ENCODE peak calls at places on chromosomes 3 and 15, in nine cellular contexts. One of them, this sample, is unnamed.
A peak's percentile ranks its signal among the peaks of the same experiment; 100 is the strongest.

GRCh38 chr3:16122155-16122554 is 52.3 kb upstream of the GALNT15 start:
- DNase-seq in H9: no peak
- DNase-seq in RWPE1: no peak
- DNase-seq in coronary artery: no peak
- DNase-seq in SW480: no peak
- DNase-seq in iris pigment epithelial cell: no peak
- DNase-seq in stimulated activated CD4-positive, alpha-beta T cell treated with anti-CD3 and anti-CD28 coated beads, Interleukin-1b, Interleukin-23, amount 100 ng/mL, for 24 hours: no peak
- DNase-seq in AG09319: no peak
- DNase-seq in NCI-H510A treated with DMSO at 0.1 percent for 48 hours: no peak
- DNase-seq in this sample: no peak

GRCh38 chr3:40055361-40055760 is 246.0 kb downstream of the MYRIP start:
- DNase-seq in iris pigment epithelial cell: no peak
- DNase-seq in stimulated activated CD4-positive, alpha-beta T cell treated with anti-CD3 and anti-CD28 coated beads, Interleukin-1b, Interleukin-23, amount 100 ng/mL, for 24 hours: no peak
- DNase-seq in RWPE1: no peak
- DNase-seq in H9: no peak
- DNase-seq in coronary artery: no peak
- DNase-seq in NCI-H510A treated with DMSO at 0.1 percent for 48 hours: no peak
- DNase-seq in SW480: no peak
- DNase-seq in AG09319: no peak
- DNase-seq in this sample: no peak

GRCh38 chr3:150384517-150385212 is 23.4 kb upstream of the TSC22D2 start:
- DNase-seq in SW480: no peak
- DNase-seq in NCI-H510A treated with DMSO at 0.1 percent for 48 hours: peak; percentile 84
- DNase-seq in RWPE1: no peak
- DNase-seq in coronary artery: no peak
- DNase-seq in stimulated activated CD4-positive, alpha-beta T cell treated with anti-CD3 and anti-CD28 coated beads, Interleukin-1b, Interleukin-23, amount 100 ng/mL, for 24 hours: no peak
- DNase-seq in AG09319: no peak
- DNase-seq in iris pigment epithelial cell: peak; percentile 33
- DNase-seq in H9: peak; percentile 86
- DNase-seq in this sample: no peak

GRCh38 chr3:195221876-195222617 is 48.9 kb downstream of the XXYLT1 start:
- DNase-seq in RWPE1: no peak
- DNase-seq in iris pigment epithelial cell: no peak
- DNase-seq in H9: no peak
- DNase-seq in SW480: no peak
- DNase-seq in coronary artery: peak; percentile 71
- DNase-seq in NCI-H510A treated with DMSO at 0.1 percent for 48 hours: no peak
- DNase-seq in stimulated activated CD4-positive, alpha-beta T cell treated with anti-CD3 and anti-CD28 coated beads, Interleukin-1b, Interleukin-23, amount 100 ng/mL, for 24 hours: no peak
- DNase-seq in AG09319: no peak
- DNase-seq in this sample: no peak

GRCh38 chr15:92634641-92635272 is 20.8 kb downstream of the FAM174B start:
- DNase-seq in AG09319: no peak
- DNase-seq in H9: no peak
- DNase-seq in stimulated activated CD4-positive, alpha-beta T cell treated with anti-CD3 and anti-CD28 coated beads, Interleukin-1b, Interleukin-23, amount 100 ng/mL, for 24 hours: no peak
- DNase-seq in RWPE1: no peak
- DNase-seq in SW480: no peak
- DNase-seq in coronary artery: no peak
- DNase-seq in NCI-H510A treated with DMSO at 0.1 percent for 48 hours: no peak
- DNase-seq in iris pigment epithelial cell: no peak
- DNase-seq in this sample: no peak

GRCh38 chr3:172568713-172569112 is 45.5 kb upstream of the TNFSF10 start:
- DNase-seq in RWPE1: no peak
- DNase-seq in coronary artery: no peak
- DNase-seq in NCI-H510A treated with DMSO at 0.1 percent for 48 hours: no peak
- DNase-seq in SW480: no peak
- DNase-seq in H9: no peak
- DNase-seq in stimulated activated CD4-positive, alpha-beta T cell treated with anti-CD3 and anti-CD28 coated beads, Interleukin-1b, Interleukin-23, amount 100 ng/mL, for 24 hours: no peak
- DNase-seq in AG09319: no peak
- DNase-seq in iris pigment epithelial cell: no peak
- DNase-seq in this sample: no peak

GRCh38 chr3:44981751-44982150 is 5.7 kb downstream of the EXOSC7 start:
- DNase-seq in RWPE1: no peak
- DNase-seq in AG09319: no peak
- DNase-seq in coronary artery: no peak
- DNase-seq in SW480: no peak
- DNase-seq in stimulated activated CD4-positive, alpha-beta T cell treated with anti-CD3 and anti-CD28 coated beads, Interleukin-1b, Interleukin-23, amount 100 ng/mL, for 24 hours: no peak
- DNase-seq in H9: no peak
- DNase-seq in iris pigment epithelial cell: no peak
- DNase-seq in NCI-H510A treated with DMSO at 0.1 percent for 48 hours: no peak
- DNase-seq in this sample: no peak

GRCh38 chr3:159732172-159733111 is 256.2 kb upstream of the IL12A start:
- DNase-seq in AG09319: peak; percentile 45
- DNase-seq in SW480: peak; percentile 68
- DNase-seq in H9: peak; percentile 76
- DNase-seq in stimulated activated CD4-positive, alpha-beta T cell treated with anti-CD3 and anti-CD28 coated beads, Interleukin-1b, Interleukin-23, amount 100 ng/mL, for 24 hours: no peak
- DNase-seq in RWPE1: peak; percentile 57
- DNase-seq in NCI-H510A treated with DMSO at 0.1 percent for 48 hours: no peak
- DNase-seq in iris pigment epithelial cell: peak; percentile 91
- DNase-seq in coronary artery: no peak
- DNase-seq in this sample: peak; percentile 74

GRCh38 chr3:95738045-95738444 is 1076.3 kb upstream of the EPHA6 start:
- DNase-seq in stimulated activated CD4-positive, alpha-beta T cell treated with anti-CD3 and anti-CD28 coated beads, Interleukin-1b, Interleukin-23, amount 100 ng/mL, for 24 hours: no peak
- DNase-seq in iris pigment epithelial cell: no peak
- DNase-seq in AG09319: no peak
- DNase-seq in NCI-H510A treated with DMSO at 0.1 percent for 48 hours: no peak
- DNase-seq in coronary artery: no peak
- DNase-seq in RWPE1: no peak
- DNase-seq in SW480: no peak
- DNase-seq in H9: no peak
- DNase-seq in this sample: no peak

GRCh38 chr15:39304931-39305728 is 275.7 kb upstream of the THBS1 start:
- DNase-seq in NCI-H510A treated with DMSO at 0.1 percent for 48 hours: no peak
- DNase-seq in RWPE1: no peak
- DNase-seq in H9: no peak
- DNase-seq in stimulated activated CD4-positive, alpha-beta T cell treated with anti-CD3 and anti-CD28 coated beads, Interleukin-1b, Interleukin-23, amount 100 ng/mL, for 24 hours: no peak
- DNase-seq in SW480: no peak
- DNase-seq in iris pigment epithelial cell: no peak
- DNase-seq in AG09319: no peak
- DNase-seq in coronary artery: no peak
- DNase-seq in this sample: no peak

GRCh38 chr15:41607033-41607432 is 48.0 kb downstream of the TYRO3 start:
- DNase-seq in coronary artery: no peak
- DNase-seq in NCI-H510A treated with DMSO at 0.1 percent for 48 hours: no peak
- DNase-seq in AG09319: peak; percentile 55
- DNase-seq in SW480: peak; percentile 39
- DNase-seq in H9: no peak
- DNase-seq in RWPE1: peak; percentile 52
- DNase-seq in stimulated activated CD4-positive, alpha-beta T cell treated with anti-CD3 and anti-CD28 coated beads, Interleukin-1b, Interleukin-23, amount 100 ng/mL, for 24 hours: no peak
- DNase-seq in iris pigment epithelial cell: peak; percentile 88
- DNase-seq in this sample: peak; percentile 89

GRCh38 chr3:171809513-171810277 is 588 bp downstream of the PLD1 start:
- DNase-seq in H9: peak; percentile 67
- DNase-seq in RWPE1: peak; percentile 84
- DNase-seq in iris pigment epithelial cell: peak; percentile 90
- DNase-seq in AG09319: peak; percentile 94
- DNase-seq in coronary artery: peak; percentile 96
- DNase-seq in SW480: peak; percentile 82
- DNase-seq in stimulated activated CD4-positive, alpha-beta T cell treated with anti-CD3 and anti-CD28 coated beads, Interleukin-1b, Interleukin-23, amount 100 ng/mL, for 24 hours: peak; percentile 5
- DNase-seq in NCI-H510A treated with DMSO at 0.1 percent for 48 hours: peak; percentile 86
- DNase-seq in this sample: peak; percentile 91

GRCh38 chr3:161347726-161348125 is 23.6 kb downstream of the SPTSSB start:
- DNase-seq in AG09319: no peak
- DNase-seq in H9: no peak
- DNase-seq in RWPE1: no peak
- DNase-seq in stimulated activated CD4-positive, alpha-beta T cell treated with anti-CD3 and anti-CD28 coated beads, Interleukin-1b, Interleukin-23, amount 100 ng/mL, for 24 hours: no peak
- DNase-seq in coronary artery: no peak
- DNase-seq in iris pigment epithelial cell: no peak
- DNase-seq in SW480: no peak
- DNase-seq in NCI-H510A treated with DMSO at 0.1 percent for 48 hours: no peak
- DNase-seq in this sample: no peak

GRCh38 chr3:181541414-181541813 is 170.3 kb upstream of the SOX2 start:
- DNase-seq in H9: no peak
- DNase-seq in RWPE1: peak; percentile 8
- DNase-seq in AG09319: no peak
- DNase-seq in iris pigment epithelial cell: no peak
- DNase-seq in coronary artery: no peak
- DNase-seq in stimulated activated CD4-positive, alpha-beta T cell treated with anti-CD3 and anti-CD28 coated beads, Interleukin-1b, Interleukin-23, amount 100 ng/mL, for 24 hours: no peak
- DNase-seq in SW480: no peak
- DNase-seq in NCI-H510A treated with DMSO at 0.1 percent for 48 hours: no peak
- DNase-seq in this sample: no peak

GRCh38 chr15:92455271-92455670 is 61.6 kb downstream of the ST8SIA2 start:
- DNase-seq in H9: no peak
- DNase-seq in AG09319: no peak
- DNase-seq in NCI-H510A treated with DMSO at 0.1 percent for 48 hours: no peak
- DNase-seq in SW480: no peak
- DNase-seq in coronary artery: no peak
- DNase-seq in stimulated activated CD4-positive, alpha-beta T cell treated with anti-CD3 and anti-CD28 coated beads, Interleukin-1b, Interleukin-23, amount 100 ng/mL, for 24 hours: no peak
- DNase-seq in RWPE1: no peak
- DNase-seq in iris pigment epithelial cell: no peak
- DNase-seq in this sample: no peak

GRCh38 chr15:66779331-66780009 is 77.4 kb downstream of the SMAD6 start:
- DNase-seq in H9: no peak
- DNase-seq in iris pigment epithelial cell: no peak
- DNase-seq in RWPE1: no peak
- DNase-seq in coronary artery: no peak
- DNase-seq in NCI-H510A treated with DMSO at 0.1 percent for 48 hours: no peak
- DNase-seq in AG09319: no peak
- DNase-seq in SW480: no peak
- DNase-seq in stimulated activated CD4-positive, alpha-beta T cell treated with anti-CD3 and anti-CD28 coated beads, Interleukin-1b, Interleukin-23, amount 100 ng/mL, for 24 hours: no peak
- DNase-seq in this sample: no peak

GRCh38 chr15:63086271-63086670 is 35.4 kb upstream of the LACTB start:
- DNase-seq in RWPE1: no peak
- DNase-seq in stimulated activated CD4-positive, alpha-beta T cell treated with anti-CD3 and anti-CD28 coated beads, Interleukin-1b, Interleukin-23, amount 100 ng/mL, for 24 hours: no peak
- DNase-seq in AG09319: no peak
- DNase-seq in NCI-H510A treated with DMSO at 0.1 percent for 48 hours: no peak
- DNase-seq in coronary artery: no peak
- DNase-seq in H9: no peak
- DNase-seq in SW480: no peak
- DNase-seq in iris pigment epithelial cell: no peak
- DNase-seq in this sample: no peak

GRCh38 chr3:47283596-47284364 is 1.0 kb downstream of the KLHL18 start:
- DNase-seq in SW480: peak; percentile 3
- DNase-seq in iris pigment epithelial cell: peak; percentile 28
- DNase-seq in AG09319: no peak
- DNase-seq in stimulated activated CD4-positive, alpha-beta T cell treated with anti-CD3 and anti-CD28 coated beads, Interleukin-1b, Interleukin-23, amount 100 ng/mL, for 24 hours: peak; percentile 1
- DNase-seq in NCI-H510A treated with DMSO at 0.1 percent for 48 hours: no peak
- DNase-seq in coronary artery: no peak
- DNase-seq in RWPE1: peak; percentile 7
- DNase-seq in H9: peak; percentile 62
- DNase-seq in this sample: no peak

GRCh38 chr15:29135702-29136426 is 133.8 kb downstream of the NSMCE3 start:
- DNase-seq in coronary artery: peak; percentile 71
- DNase-seq in RWPE1: no peak
- DNase-seq in iris pigment epithelial cell: no peak
- DNase-seq in SW480: no peak
- DNase-seq in NCI-H510A treated with DMSO at 0.1 percent for 48 hours: no peak
- DNase-seq in AG09319: no peak
- DNase-seq in stimulated activated CD4-positive, alpha-beta T cell treated with anti-CD3 and anti-CD28 coated beads, Interleukin-1b, Interleukin-23, amount 100 ng/mL, for 24 hours: no peak
- DNase-seq in H9: peak; percentile 22
- DNase-seq in this sample: no peak

GRCh38 chr3:124234852-124235252 is 242.9 kb upstream of the ROPN1 start:
- DNase-seq in stimulated activated CD4-positive, alpha-beta T cell treated with anti-CD3 and anti-CD28 coated beads, Interleukin-1b, Interleukin-23, amount 100 ng/mL, for 24 hours: no peak
- DNase-seq in iris pigment epithelial cell: no peak
- DNase-seq in RWPE1: no peak
- DNase-seq in H9: no peak
- DNase-seq in NCI-H510A treated with DMSO at 0.1 percent for 48 hours: no peak
- DNase-seq in SW480: no peak
- DNase-seq in AG09319: no peak
- DNase-seq in coronary artery: no peak
- DNase-seq in this sample: no peak

GRCh38 chr3:127299276-127299675 is 11.4 kb upstream of the PRR20G start:
- DNase-seq in NCI-H510A treated with DMSO at 0.1 percent for 48 hours: no peak
- DNase-seq in iris pigment epithelial cell: no peak
- DNase-seq in H9: no peak
- DNase-seq in stimulated activated CD4-positive, alpha-beta T cell treated with anti-CD3 and anti-CD28 coated beads, Interleukin-1b, Interleukin-23, amount 100 ng/mL, for 24 hours: no peak
- DNase-seq in SW480: no peak
- DNase-seq in RWPE1: no peak
- DNase-seq in coronary artery: no peak
- DNase-seq in AG09319: no peak
- DNase-seq in this sample: no peak

GRCh38 chr3:42721690-42722089 is 19.1 kb upstream of the HHATL start:
- DNase-seq in SW480: no peak
- DNase-seq in coronary artery: no peak
- DNase-seq in iris pigment epithelial cell: no peak
- DNase-seq in stimulated activated CD4-positive, alpha-beta T cell treated with anti-CD3 and anti-CD28 coated beads, Interleukin-1b, Interleukin-23, amount 100 ng/mL, for 24 hours: no peak
- DNase-seq in RWPE1: no peak
- DNase-seq in H9: no peak
- DNase-seq in NCI-H510A treated with DMSO at 0.1 percent for 48 hours: no peak
- DNase-seq in AG09319: no peak
- DNase-seq in this sample: no peak

GRCh38 chr15:53910852-53911251 is 67.4 kb upstream of the UNC13C start:
- DNase-seq in coronary artery: no peak
- DNase-seq in RWPE1: no peak
- DNase-seq in NCI-H510A treated with DMSO at 0.1 percent for 48 hours: no peak
- DNase-seq in stimulated activated CD4-positive, alpha-beta T cell treated with anti-CD3 and anti-CD28 coated beads, Interleukin-1b, Interleukin-23, amount 100 ng/mL, for 24 hours: no peak
- DNase-seq in SW480: no peak
- DNase-seq in AG09319: no peak
- DNase-seq in H9: no peak
- DNase-seq in iris pigment epithelial cell: no peak
- DNase-seq in this sample: no peak

GRCh38 chr15:33621156-33621555 is 310.4 kb downstream of the RYR3 start:
- DNase-seq in H9: no peak
- DNase-seq in NCI-H510A treated with DMSO at 0.1 percent for 48 hours: no peak
- DNase-seq in AG09319: no peak
- DNase-seq in coronary artery: no peak
- DNase-seq in SW480: no peak
- DNase-seq in stimulated activated CD4-positive, alpha-beta T cell treated with anti-CD3 and anti-CD28 coated beads, Interleukin-1b, Interleukin-23, amount 100 ng/mL, for 24 hours: no peak
- DNase-seq in iris pigment epithelial cell: no peak
- DNase-seq in RWPE1: no peak
- DNase-seq in this sample: no peak

GRCh38 chr15:80923668-80924067 is 66.0 kb downstream of the MESD start:
- DNase-seq in AG09319: no peak
- DNase-seq in coronary artery: no peak
- DNase-seq in SW480: no peak
- DNase-seq in stimulated activated CD4-positive, alpha-beta T cell treated with anti-CD3 and anti-CD28 coated beads, Interleukin-1b, Interleukin-23, amount 100 ng/mL, for 24 hours: no peak
- DNase-seq in RWPE1: no peak
- DNase-seq in iris pigment epithelial cell: no peak
- DNase-seq in H9: no peak
- DNase-seq in NCI-H510A treated with DMSO at 0.1 percent for 48 hours: no peak
- DNase-seq in this sample: no peak

GRCh38 chr3:99777210-99777549 is 40.5 kb upstream of the CMSS1 start:
- DNase-seq in coronary artery: no peak
- DNase-seq in H9: no peak
- DNase-seq in SW480: no peak
- DNase-seq in NCI-H510A treated with DMSO at 0.1 percent for 48 hours: no peak
- DNase-seq in RWPE1: no peak
- DNase-seq in stimulated activated CD4-positive, alpha-beta T cell treated with anti-CD3 and anti-CD28 coated beads, Interleukin-1b, Interleukin-23, amount 100 ng/mL, for 24 hours: no peak
- DNase-seq in iris pigment epithelial cell: no peak
- DNase-seq in AG09319: no peak
- DNase-seq in this sample: no peak

GRCh38 chr3:188584958-188585689 is 431.2 kb downstream of the LPP start:
- DNase-seq in NCI-H510A treated with DMSO at 0.1 percent for 48 hours: no peak
- DNase-seq in AG09319: no peak
- DNase-seq in stimulated activated CD4-positive, alpha-beta T cell treated with anti-CD3 and anti-CD28 coated beads, Interleukin-1b, Interleukin-23, amount 100 ng/mL, for 24 hours: no peak
- DNase-seq in iris pigment epithelial cell: peak; percentile 50
- DNase-seq in H9: no peak
- DNase-seq in RWPE1: peak; percentile 45
- DNase-seq in SW480: no peak
- DNase-seq in coronary artery: no peak
- DNase-seq in this sample: no peak

GRCh38 chr15:32853667-32854066 is 135.9 kb downstream of the GREM1 start:
- DNase-seq in RWPE1: no peak
- DNase-seq in SW480: no peak
- DNase-seq in NCI-H510A treated with DMSO at 0.1 percent for 48 hours: no peak
- DNase-seq in coronary artery: no peak
- DNase-seq in iris pigment epithelial cell: no peak
- DNase-seq in stimulated activated CD4-positive, alpha-beta T cell treated with anti-CD3 and anti-CD28 coated beads, Interleukin-1b, Interleukin-23, amount 100 ng/mL, for 24 hours: no peak
- DNase-seq in H9: peak; percentile 39
- DNase-seq in AG09319: no peak
- DNase-seq in this sample: no peak

GRCh38 chr3:24235121-24235520 is 259.5 kb downstream of the THRB start:
- DNase-seq in iris pigment epithelial cell: peak; percentile 56
- DNase-seq in coronary artery: no peak
- DNase-seq in AG09319: no peak
- DNase-seq in H9: no peak
- DNase-seq in stimulated activated CD4-positive, alpha-beta T cell treated with anti-CD3 and anti-CD28 coated beads, Interleukin-1b, Interleukin-23, amount 100 ng/mL, for 24 hours: no peak
- DNase-seq in SW480: peak; percentile 43
- DNase-seq in NCI-H510A treated with DMSO at 0.1 percent for 48 hours: no peak
- DNase-seq in RWPE1: peak; percentile 29
- DNase-seq in this sample: no peak

GRCh38 chr3:150721285-150722130 is 17.8 kb upstream of the ERICH6 start:
- DNase-seq in coronary artery: no peak
- DNase-seq in SW480: peak; percentile 75
- DNase-seq in stimulated activated CD4-positive, alpha-beta T cell treated with anti-CD3 and anti-CD28 coated beads, Interleukin-1b, Interleukin-23, amount 100 ng/mL, for 24 hours: no peak
- DNase-seq in H9: no peak
- DNase-seq in RWPE1: peak; percentile 79
- DNase-seq in NCI-H510A treated with DMSO at 0.1 percent for 48 hours: peak; percentile 80
- DNase-seq in iris pigment epithelial cell: peak; percentile 64
- DNase-seq in AG09319: no peak
- DNase-seq in this sample: no peak

GRCh38 chr3:112314618-112315017 is 18.3 kb upstream of the CD200 start:
- DNase-seq in NCI-H510A treated with DMSO at 0.1 percent for 48 hours: no peak
- DNase-seq in stimulated activated CD4-positive, alpha-beta T cell treated with anti-CD3 and anti-CD28 coated beads, Interleukin-1b, Interleukin-23, amount 100 ng/mL, for 24 hours: no peak
- DNase-seq in SW480: no peak
- DNase-seq in iris pigment epithelial cell: no peak
- DNase-seq in AG09319: no peak
- DNase-seq in RWPE1: no peak
- DNase-seq in coronary artery: no peak
- DNase-seq in H9: no peak
- DNase-seq in this sample: no peak

This sample was measured in AG09309.